ENCODE peak calls at places on chromosomes 2 and 18, in six cellular contexts. Y is GM23338, V is astrocyte, O is neural progenitor cell, I is K562, E is PC-3. U is an unnamed sample.

GRCh38 chr18:76991021-76991688 is 141.4 kb downstream of the MBP start:
- DNase-seq in Y (no peak), V (no peak), O (no peak), I (no peak), E (no peak), U (no peak)

GRCh38 chr2:237867465-237867864 is 8.0 kb downstream of the RAMP1 start:
- DNase-seq in Y (no peak), V (no peak), O (no peak), I (no peak), E (peak), U (no peak)

GRCh38 chr2:106159867-106160785 is 34.0 kb downstream of the UXS1 start:
- DNase-seq in Y (peak), V (no peak), O (no peak), I (no peak), E (no peak), U (no peak)

GRCh38 chr2:240432820-240433801 is 2.4 kb upstream of the GPC1 start:
- DNase-seq in Y (no peak), V (no peak), O (no peak), I (no peak), E (no peak), U (no peak)

GRCh38 chr2:881204-881918 is 69.3 kb upstream of the SNTG2 start:
- DNase-seq in Y (no peak), V (no peak), O (no peak), I (no peak), E (no peak), U (no peak)

GRCh38 chr2:221833972-221834371 is 261.9 kb upstream of the EPHA4 start:
- DNase-seq in Y (peak), V (no peak), O (no peak), I (no peak), E (no peak), U (no peak)

GRCh38 chr2:128406629-128407252 is 88.1 kb upstream of the HS6ST1 start:
- DNase-seq in Y (no peak), V (no peak), O (no peak), I (no peak), E (no peak), U (no peak)

GRCh38 chr2:73156539-73157124 is 43.9 kb upstream of the RAB11FIP5 start:
- DNase-seq in Y (peak), V (peak), O (peak), I (peak), E (peak), U (peak)

GRCh38 chr2:226694142-226694541 is 105.5 kb downstream of the IRS1 start:
- DNase-seq in Y (no peak), V (peak), O (no peak), I (no peak), E (no peak), U (no peak)

GRCh38 chr18:57544958-57545661 is 41.4 kb downstream of the FECH start:
- DNase-seq in Y (no peak), V (no peak), O (no peak), I (no peak), E (no peak), U (no peak)

GRCh38 chr2:20444113-20444992 is 2.5 kb upstream of the RHOB start:
- DNase-seq in Y (peak), V (no peak), O (peak), I (no peak), E (no peak), U (peak)

GRCh38 chr2:219127236-219127635 is 33.4 kb downstream of the NHEJ1 start:
- DNase-seq in Y (no peak), V (peak), O (no peak), I (no peak), E (no peak), U (no peak)

GRCh38 chr18:74368901-74369705 is 53.5 kb downstream of the C18orf63 start:
- DNase-seq in Y (no peak), V (no peak), O (no peak), I (no peak), E (no peak), U (no peak)

GRCh38 chr2:167425113-167425512 is 536.8 kb downstream of the XIRP2 start:
- DNase-seq in Y (no peak), V (no peak), O (no peak), I (no peak), E (peak), U (no peak)

GRCh38 chr2:2286592-2286991 is 44.5 kb downstream of the MYT1L start:
- DNase-seq in Y (no peak), V (no peak), O (no peak), I (no peak), E (no peak), U (no peak)

GRCh38 chr2:158464426-158465281 is 7.9 kb downstream of the PKP4 start:
- DNase-seq in Y (peak), V (peak), O (peak), I (peak), E (peak), U (peak)

GRCh38 chr2:217037330-217037729 is 177.5 kb upstream of the TNP1 start:
- DNase-seq in Y (no peak), V (no peak), O (no peak), I (no peak), E (no peak), U (no peak)

GRCh38 chr2:74740395-74741075 is 86.5 kb downstream of the SEMA4F start:
- DNase-seq in Y (no peak), V (peak), O (no peak), I (no peak), E (peak), U (peak)

GRCh38 chr2:110852541-110853263 is 120.3 kb downstream of the ACOXL start:
- DNase-seq in Y (no peak), V (no peak), O (no peak), I (no peak), E (peak), U (no peak)

GRCh38 chr2:229586746-229587705 is 127.3 kb downstream of the DNER start:
- DNase-seq in Y (peak), V (peak), O (peak), I (peak), E (peak), U (peak)

GRCh38 chr2:237964578-237965404 is 2.0 kb upstream of the UBE2F start:
- DNase-seq in Y (no peak), V (peak), O (no peak), I (peak), E (peak), U (no peak)

GRCh38 chr2:200376422-200377142 is 70.1 kb downstream of the SPATS2L start:
- DNase-seq in Y (no peak), V (no peak), O (no peak), I (peak), E (peak), U (peak)

GRCh38 chr2:37706784-37707183 is 35.3 kb upstream of the CDC42EP3 start:
- DNase-seq in Y (no peak), V (no peak), O (no peak), I (no peak), E (no peak), U (no peak)

GRCh38 chr2:20141056-20141762 is 83.7 kb downstream of the SDC1 start:
- DNase-seq in Y (no peak), V (peak), O (no peak), I (peak), E (peak), U (peak)

GRCh38 chr2:52886556-52886955 is 881.0 kb upstream of the CHAC2 start:
- DNase-seq in Y (no peak), V (no peak), O (no peak), I (no peak), E (no peak), U (no peak)

GRCh38 chr2:8573234-8573941 is 108.5 kb upstream of the ID2 start:
- DNase-seq in Y (peak), V (no peak), O (no peak), I (no peak), E (no peak), U (no peak)

GRCh38 chr18:76134631-76135030 is 360.4 kb downstream of the ZNF516 start:
- DNase-seq in Y (no peak), V (no peak), O (no peak), I (no peak), E (no peak), U (no peak)

GRCh38 chr18:79640064-79640672 is 39.4 kb upstream of the CTDP1 start:
- DNase-seq in Y (no peak), V (no peak), O (no peak), I (no peak), E (no peak), U (no peak)

GRCh38 chr2:205714058-205714776 is 31.9 kb downstream of the NRP2 start:
- DNase-seq in Y (no peak), V (peak), O (no peak), I (no peak), E (no peak), U (no peak)

GRCh38 chr2:177289824-177290632 is 25.5 kb upstream of the NFE2L2 start:
- DNase-seq in Y (no peak), V (no peak), O (no peak), I (no peak), E (no peak), U (no peak)

GRCh38 chr2:230052299-230052698 is 16.4 kb downstream of the SLC16A14 start:
- DNase-seq in Y (no peak), V (no peak), O (no peak), I (no peak), E (no peak), U (no peak)

GRCh38 chr2:33158482-33159003 is 211.8 kb downstream of the LTBP1 start:
- DNase-seq in Y (no peak), V (peak), O (no peak), I (no peak), E (peak), U (peak)

GRCh38 chr2:86012017-86012712 is 93.5 kb downstream of the POLR1A start:
- DNase-seq in Y (no peak), V (no peak), O (no peak), I (no peak), E (no peak), U (no peak)

GRCh38 chr18:13239557-13239956 is 21.0 kb downstream of the LDLRAD4 start:
- DNase-seq in Y (no peak), V (no peak), O (peak), I (no peak), E (no peak), U (no peak)

GRCh38 chr2:97965146-97965545 is 30.6 kb downstream of the TMEM131 start:
- DNase-seq in Y (peak), V (no peak), O (no peak), I (no peak), E (no peak), U (no peak)

GRCh38 chr2:81389203-81389602 is 1084.7 kb upstream of the LRRTM1 start:
- DNase-seq in Y (no peak), V (no peak), O (no peak), I (peak), E (peak), U (no peak)

GRCh38 chr18:24199563-24199962 is 60.7 kb downstream of the CABYR start:
- DNase-seq in Y (no peak), V (no peak), O (no peak), I (no peak), E (no peak), U (no peak)

GRCh38 chr2:7539760-7540159 is 622.5 kb downstream of the RNF144A start:
- DNase-seq in Y (no peak), V (peak), O (no peak), I (no peak), E (no peak), U (no peak)

GRCh38 chr18:48402953-48403352 is 6.2 kb downstream of the ZBTB7C start:
- DNase-seq in Y (no peak), V (peak), O (no peak), I (no peak), E (no peak), U (no peak)

DNA sequence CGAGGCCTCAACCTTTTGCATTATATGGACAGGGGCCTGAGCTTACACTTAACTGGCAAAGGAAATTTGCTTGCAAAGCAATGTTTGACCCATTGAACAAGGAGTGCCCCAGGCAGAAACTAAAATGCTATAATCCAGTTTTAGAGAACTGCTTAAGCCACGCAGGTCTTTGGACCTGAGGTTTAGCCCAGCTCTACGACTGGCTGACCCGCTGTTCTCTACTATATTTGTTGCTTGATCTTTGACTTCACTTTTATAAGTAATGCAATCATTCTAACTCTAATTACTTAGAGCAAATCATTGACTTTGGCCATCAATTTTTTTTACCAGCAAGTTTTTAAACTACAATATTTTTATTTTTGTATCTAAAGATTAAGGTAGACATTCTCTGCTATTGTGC is 268.8 kb downstream of the MREG start:
- DNase-seq in Y (no peak), V (no peak), O (no peak), I (no peak), E (no peak), U (no peak)
- TF ChIP-seq EZH2 in Y (no peak), V (no peak), O (no peak), I (no peak), E (no peak), U (no peak)

GRCh38 chr18:45837283-45838070 is 12.0 kb downstream of the SIGLEC15 start:
- DNase-seq in Y (peak), V (peak), O (peak), I (no peak), E (no peak), U (peak)
- TF ChIP-seq EZH2 in Y (no peak), V (no peak), O (peak), I (no peak), E (no peak), U (no peak)

GRCh38 chr2:176188969-176189665 is 649 bp downstream of the HOXD1 start:
- DNase-seq in Y (peak), V (no peak), O (peak), I (no peak), E (no peak), U (peak)

GRCh38 chr2:176187306-176188217 is 906 bp upstream of the HOXD1 start:
- DNase-seq in Y (peak), V (no peak), O (peak), I (no peak), E (no peak), U (peak)

GRCh38 chr2:176189666-176190641 is 1.5 kb downstream of the HOXD1 start:
- DNase-seq in Y (peak), V (no peak), O (peak), I (no peak), E (no peak), U (peak)

GRCh38 chr2:176186024-176186423 is 2.4 kb upstream of the HOXD1 start:
- DNase-seq in Y (no peak), V (no peak), O (no peak), I (no peak), E (no peak), U (no peak)

DNA sequence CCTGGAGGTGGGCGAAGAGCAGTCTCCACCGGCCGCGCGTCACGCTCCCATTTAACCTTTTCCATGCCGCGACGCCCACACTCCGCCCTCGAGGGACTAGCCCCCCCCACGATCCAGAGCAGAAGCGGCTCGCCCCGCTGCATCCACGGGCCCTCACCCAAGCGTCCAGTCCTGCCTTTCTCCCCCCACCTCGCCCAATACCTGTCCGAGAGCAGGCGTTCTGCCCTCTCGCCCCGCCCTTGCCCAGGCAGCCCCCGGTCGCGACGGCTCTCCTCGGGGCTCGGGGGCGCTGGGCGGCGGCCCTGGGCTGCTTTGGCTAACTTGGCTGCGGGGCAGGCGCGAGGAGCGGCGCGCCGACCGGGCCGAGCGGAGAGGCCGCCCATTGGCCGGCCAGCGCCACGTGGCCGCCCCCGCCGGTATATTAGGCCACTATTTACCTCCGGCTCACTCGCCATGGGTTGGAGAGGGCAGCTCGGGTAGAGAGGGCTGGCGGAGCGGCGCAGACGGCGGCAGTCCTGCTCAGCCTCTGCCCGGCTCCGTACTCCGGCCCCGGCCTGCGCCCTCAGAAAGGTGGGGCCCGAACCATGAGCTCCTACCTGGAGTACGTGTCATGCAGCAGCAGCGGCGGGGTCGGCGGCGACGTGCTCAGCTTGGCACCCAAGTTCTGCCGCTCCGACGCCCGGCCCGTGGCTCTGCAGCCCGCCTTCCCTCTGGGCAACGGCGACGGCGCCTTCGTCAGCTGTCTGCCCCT is at the start of gene HOXD1:
- DNase-seq in Y (peak), V (peak), O (peak), I (peak), E (peak), U (peak)
- TF ChIP-seq EZH2 in Y (no peak), V (no peak), O (peak), I (no peak), E (no peak), U (no peak)

DNA sequence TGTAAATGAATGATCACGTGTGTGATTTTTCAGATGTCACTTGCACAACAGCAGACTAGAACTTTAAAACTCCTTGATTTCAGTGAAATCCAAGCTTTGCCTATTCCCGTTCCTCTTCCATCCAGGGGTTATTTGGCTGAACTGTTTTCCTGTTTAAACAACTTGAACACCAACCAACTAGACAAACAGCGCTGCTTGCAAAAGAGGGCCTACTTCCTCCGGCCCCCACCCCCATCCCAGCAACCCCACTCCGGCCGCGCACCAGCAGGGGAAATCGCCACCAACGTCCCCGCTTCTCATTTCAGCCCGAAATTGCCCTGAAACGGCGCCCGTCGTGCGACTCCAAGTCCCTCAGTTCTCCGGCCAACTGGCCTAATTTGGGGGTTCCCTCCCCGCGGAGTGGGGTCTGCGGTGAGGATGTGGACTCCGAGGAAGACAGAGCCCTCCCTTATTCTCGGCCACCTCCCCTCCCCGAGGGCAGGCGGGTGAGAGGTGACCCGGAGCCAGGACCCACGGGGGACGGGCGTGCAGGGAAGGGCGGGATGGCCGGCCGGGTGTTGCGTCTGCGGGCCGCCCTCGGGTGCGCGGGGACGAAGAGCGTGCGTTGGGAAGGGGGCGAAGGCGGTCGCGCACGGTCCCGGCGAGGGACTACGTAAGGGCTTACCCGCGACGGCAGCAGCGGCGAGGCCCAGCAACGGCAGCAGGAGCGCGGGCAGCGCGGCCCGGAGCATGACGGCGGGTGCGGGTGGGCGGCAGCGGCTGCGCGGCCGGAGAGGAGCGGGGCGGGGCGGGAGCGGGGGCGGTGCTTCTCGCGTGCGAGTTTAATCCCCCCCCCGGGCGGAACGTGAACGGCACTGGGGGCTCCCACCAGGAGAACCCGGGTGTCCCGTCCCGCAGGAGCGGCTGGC is at the start of gene CD302:
- DNase-seq in Y (peak), V (peak), O (peak), I (peak), E (peak), U (peak)
- TF ChIP-seq EZH2 in Y (peak), V (no peak), O (peak), I (peak), E (no peak), U (no peak)

GRCh38 chr2:115162454-115163293 is 720.2 kb downstream of the DPP10 start:
- DNase-seq in Y (peak), V (no peak), O (peak), I (no peak), E (no peak), U (no peak)
- TF ChIP-seq EZH2 in Y (no peak), V (no peak), O (peak), I (no peak), E (no peak), U (no peak)

GRCh38 chr2:136765736-136766323 is 485 bp downstream of the THSD7B start:
- DNase-seq in Y (peak), V (no peak), O (peak), I (no peak), E (no peak), U (no peak)
- TF ChIP-seq EZH2 in Y (peak), V (no peak), O (peak), I (no peak), E (peak), U (peak)

GRCh38 chr2:179995735-179996134 is 11.4 kb downstream of the CWC22 start:
- DNase-seq in Y (no peak), V (no peak), O (no peak), I (no peak), E (no peak), U (no peak)
- TF ChIP-seq EZH2 in Y (no peak), V (no peak), O (no peak), I (no peak), E (no peak), U (no peak)

U was measured in endothelial cell of umbilical vein.